ENCODE peak calls at places on chromosomes 16 and 17, in ten cellular contexts. G is ovary, H is NB4, D is HCT116, O is stomach, T is esophagus squamous epithelium, Z is prostate gland, E is heart left ventricle, L is suprapubic skin, W is gastrocnemius medialis. F is an unnamed sample.

GRCh38 chr17:7774037-7774659 is 56.6 kb downstream of the DNAH2 start:
- DNase-seq in L (no peak), H (peak), O (peak), E (no peak), W (no peak), Z (no peak), D (no peak), G (no peak), T (no peak), F (no peak)

GRCh38 chr17:17387017-17387416 is 83.8 kb downstream of the NT5M start:
- DNase-seq in L (no peak), W (no peak), E (no peak), Z (no peak), D (peak), T (no peak), O (no peak), G (no peak), H (no peak), F (no peak)

GRCh38 chr16:57938936-57939871 is 31.7 kb downstream of the CNGB1 start:
- DNase-seq in G (peak), H (peak), D (peak), L (no peak), O (peak), Z (peak), E (peak), T (no peak), W (peak), F (peak)

GRCh38 chr17:43114101-43114691 is 11.0 kb downstream of the BRCA1 start:
- DNase-seq in Z (no peak), D (no peak), E (no peak), T (no peak), L (no peak), H (no peak), G (no peak), O (no peak), W (no peak), F (no peak)

GRCh38 chr17:2089021-2089422 is 34.1 kb downstream of the HIC1 start:
- DNase-seq in D (no peak), H (peak), L (no peak), E (no peak), T (no peak), G (no peak), Z (no peak), W (no peak), O (no peak), F (no peak)

GRCh38 chr16:56767018-56767417 is 37.1 kb downstream of the NUP93 start:
- DNase-seq in H (no peak), W (no peak), G (no peak), Z (no peak), D (no peak), L (no peak), O (no peak), E (no peak), T (no peak), F (no peak)

GRCh38 chr17:68794636-68795503 is 160.3 kb downstream of the ABCA8 start:
- DNase-seq in T (no peak), E (no peak), L (no peak), G (peak), O (no peak), H (no peak), Z (no peak), W (no peak), D (no peak), F (no peak)

GRCh38 chr16:85347213-85347591 is 234.9 kb upstream of the CIBAR2 start:
- DNase-seq in W (no peak), G (no peak), H (peak), E (no peak), T (no peak), D (no peak), L (no peak), Z (peak), O (peak), F (no peak)

GRCh38 chr17:37458805-37459204 is 30.9 kb upstream of the DUSP14 start:
- DNase-seq in Z (no peak), D (no peak), L (no peak), O (no peak), H (no peak), E (no peak), W (no peak), T (no peak), G (no peak), F (no peak)

GRCh38 chr17:47684025-47684424 is 9.9 kb upstream of the TBKBP1 start:
- DNase-seq in T (no peak), Z (no peak), H (no peak), O (no peak), E (no peak), G (no peak), D (no peak), L (no peak), W (no peak), F (no peak)
- TF ChIP-seq POLR2A in T (no peak), Z (no peak), H (no peak), O (no peak), E (no peak), G (no peak), D (no peak), L (no peak), W (no peak), F (no peak)

DNA sequence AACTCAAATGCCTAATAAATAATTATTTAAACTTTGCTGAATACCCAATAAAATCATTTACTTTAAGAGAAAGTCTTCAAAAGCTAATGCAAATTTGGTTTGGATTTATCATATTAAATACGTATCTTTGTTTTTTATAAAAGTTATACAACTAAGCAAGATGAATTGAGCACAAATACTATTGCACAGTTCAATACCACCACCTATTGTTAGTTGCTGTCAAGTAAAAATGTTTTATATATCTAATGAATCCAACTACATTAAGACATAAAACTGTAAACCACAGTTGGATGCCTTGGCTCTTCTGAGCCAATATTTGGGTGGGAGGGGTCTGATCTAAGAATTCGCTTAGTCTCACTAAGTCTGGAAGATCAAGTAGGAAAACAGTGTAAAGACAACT is 7.7 kb downstream of the FBXL20 start:
- DNase-seq in H (peak), D (no peak), E (no peak), L (no peak), O (no peak), T (no peak), W (no peak), G (no peak), Z (no peak), F (no peak)
- TF ChIP-seq CTCF in H (no peak), D (no peak), E (peak), L (no peak), O (no peak), T (no peak), W (no peak), G (no peak), Z (no peak), F (no peak)

DNA sequence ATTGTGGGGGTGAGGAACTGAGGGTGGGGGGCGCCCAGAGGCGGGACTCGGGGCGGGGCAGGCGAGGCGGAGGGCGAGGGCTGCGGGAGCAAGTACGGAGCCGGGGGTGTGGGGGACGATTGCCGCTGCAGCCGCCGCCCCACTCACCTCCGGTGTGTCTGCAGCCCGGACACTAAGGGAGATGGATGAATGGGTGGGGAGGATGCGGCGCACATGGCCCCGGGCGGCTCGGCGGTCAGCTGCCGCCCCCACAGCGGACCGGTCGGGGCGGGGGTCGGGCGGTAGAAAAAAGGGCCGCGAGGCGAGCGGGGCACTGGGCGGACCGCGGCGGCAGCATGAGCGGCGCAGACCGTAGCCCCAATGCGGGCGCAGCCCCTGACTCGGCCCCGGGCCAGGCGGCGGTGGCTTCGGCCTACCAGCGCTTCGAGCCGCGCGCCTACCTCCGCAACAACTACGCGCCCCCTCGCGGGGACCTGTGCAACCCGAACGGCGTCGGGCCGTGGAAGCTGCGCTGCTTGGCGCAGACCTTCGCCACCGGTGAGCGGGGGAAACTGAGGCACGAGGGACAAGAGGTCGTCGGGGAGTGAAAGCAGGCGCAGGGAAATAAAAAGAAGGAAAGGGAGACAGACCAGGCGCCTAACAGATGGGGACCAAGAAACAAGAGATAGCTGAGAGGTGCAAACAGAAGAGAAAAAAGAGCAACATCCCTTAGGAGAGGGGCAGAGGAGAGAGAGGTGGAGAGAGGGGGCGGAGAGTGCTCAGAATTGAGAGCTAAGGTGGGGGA is at the start of gene PNMT:
- DNase-seq in T (no peak), D (no peak), Z (peak), H (peak), L (no peak), E (peak), O (peak), G (peak), W (peak), F (peak)
- H3K4me3 ChIP-seq in T (peak), D (no peak), Z (peak), H (peak), L (peak), E (peak), O (peak), G (peak), W (peak), F (no peak)

GRCh38 chr16:89922477-89922883 is 662 bp upstream of the TUBB3 start:
- DNase-seq in L (no peak), E (peak), W (no peak), G (peak), H (peak), D (peak), T (peak), Z (no peak), O (peak), F (peak)

GRCh38 chr16:89922884-89923639 is at the start of gene TUBB3:
- DNase-seq in T (no peak), L (no peak), Z (peak), W (no peak), D (peak), H (peak), O (peak), E (peak), G (no peak), F (no peak)

GRCh38 chr16:89920723-89921122 is 2.1 kb downstream of the MC1R start:
- DNase-seq in D (no peak), E (no peak), H (peak), O (no peak), Z (no peak), W (no peak), G (no peak), L (no peak), T (no peak), F (no peak)

GRCh38 chr16:89921131-89921698 is 1.9 kb upstream of the TUBB3 start:
- DNase-seq in E (no peak), H (peak), O (no peak), Z (no peak), D (no peak), G (no peak), W (no peak), T (no peak), L (no peak), F (no peak)

DNA sequence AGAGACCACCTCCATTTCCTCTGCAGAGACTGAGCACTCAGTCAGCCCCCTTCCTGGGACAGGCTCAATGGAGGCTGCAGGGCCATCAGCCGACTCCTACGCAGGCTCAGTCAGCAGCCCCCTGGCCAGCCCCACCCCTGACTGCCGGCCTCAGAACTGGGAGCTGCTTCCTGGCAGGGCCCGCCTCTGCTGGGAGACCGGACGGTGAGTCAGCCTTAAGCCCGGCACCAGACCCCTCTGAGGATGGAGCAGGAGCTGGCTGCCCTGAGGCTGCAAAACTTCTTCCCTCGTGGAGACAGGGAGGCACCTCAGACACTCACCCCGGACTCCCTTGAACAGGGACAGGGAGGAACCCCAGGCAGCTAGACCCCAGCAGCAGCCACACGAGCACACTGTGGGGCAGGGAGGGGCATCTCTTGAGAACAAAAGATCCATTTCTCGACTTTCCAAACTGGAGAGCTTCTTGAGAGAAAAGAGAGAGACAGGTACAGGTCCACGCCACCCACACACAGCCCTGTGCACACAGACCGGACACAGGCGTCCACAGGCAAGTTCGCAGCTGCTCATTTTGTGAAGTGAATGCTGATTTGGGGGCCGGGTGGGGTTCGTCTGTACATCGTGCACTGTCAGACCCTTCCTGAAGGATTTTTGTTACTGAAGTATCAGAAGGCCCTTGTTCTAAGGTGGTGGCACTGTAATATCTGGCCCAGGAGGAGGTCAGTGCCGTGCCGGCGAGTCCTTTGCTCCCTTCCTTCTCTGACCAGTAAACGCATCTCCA is 1.3 kb upstream of the TUBB3 start:
- DNase-seq in T (no peak), O (peak), H (peak), L (no peak), G (peak), E (peak), D (peak), W (no peak), Z (no peak), F (peak)
- TF ChIP-seq POLR2A in T (peak), O (no peak), H (no peak), L (no peak), G (no peak), E (peak), D (peak), W (peak), Z (peak), F (no peak)